ENCODE peak calls at places on chromosomes 12 and 14, in six cellular contexts. One of them, this sample, is unnamed.

GRCh38 chr12:94041833-94042232 is 106.5 kb upstream of the PLXNC1 start:
- DNase-seq in dorsolateral prefrontal cortex: no peak
- DNase-seq in NCI-H524 treated with DMSO at 0.1 percent for 48 hours: no peak
- DNase-seq in GM18507: no peak
- DNase-seq in activated CD4-positive, alpha-beta memory T cell treated with anti-CD3 and anti-CD28 coated beads, Interleukin-2, amount 10 ng/mL, durations not matched to agents 7 days and 5 days: no peak
- DNase-seq in ovary: no peak
- DNase-seq in this sample: no peak

GRCh38 chr14:84750284-84750683 is 779.7 kb upstream of the FLRT2 start:
- DNase-seq in dorsolateral prefrontal cortex: no peak
- DNase-seq in NCI-H524 treated with DMSO at 0.1 percent for 48 hours: no peak
- DNase-seq in GM18507: no peak
- DNase-seq in activated CD4-positive, alpha-beta memory T cell treated with anti-CD3 and anti-CD28 coated beads, Interleukin-2, amount 10 ng/mL, durations not matched to agents 7 days and 5 days: no peak
- DNase-seq in ovary: no peak
- DNase-seq in this sample: no peak

GRCh38 chr14:81315344-81315743 is 84.8 kb downstream of the STON2 start:
- DNase-seq in dorsolateral prefrontal cortex: no peak
- DNase-seq in NCI-H524 treated with DMSO at 0.1 percent for 48 hours: no peak
- DNase-seq in GM18507: no peak
- DNase-seq in activated CD4-positive, alpha-beta memory T cell treated with anti-CD3 and anti-CD28 coated beads, Interleukin-2, amount 10 ng/mL, durations not matched to agents 7 days and 5 days: no peak
- DNase-seq in ovary: no peak
- DNase-seq in this sample: no peak

GRCh38 chr14:84750763-84751554 is 779.0 kb upstream of the FLRT2 start:
- DNase-seq in dorsolateral prefrontal cortex: no peak
- DNase-seq in NCI-H524 treated with DMSO at 0.1 percent for 48 hours: no peak
- DNase-seq in GM18507: no peak
- DNase-seq in activated CD4-positive, alpha-beta memory T cell treated with anti-CD3 and anti-CD28 coated beads, Interleukin-2, amount 10 ng/mL, durations not matched to agents 7 days and 5 days: no peak
- DNase-seq in ovary: no peak
- DNase-seq in this sample: no peak

GRCh38 chr12:83335748-83336147 is 649.0 kb downstream of the TMTC2 start:
- DNase-seq in dorsolateral prefrontal cortex: no peak
- DNase-seq in NCI-H524 treated with DMSO at 0.1 percent for 48 hours: no peak
- DNase-seq in GM18507: no peak
- DNase-seq in activated CD4-positive, alpha-beta memory T cell treated with anti-CD3 and anti-CD28 coated beads, Interleukin-2, amount 10 ng/mL, durations not matched to agents 7 days and 5 days: no peak
- DNase-seq in ovary: no peak
- DNase-seq in this sample: no peak

GRCh38 chr12:97404549-97404948 is 58.1 kb upstream of the RMST start:
- DNase-seq in dorsolateral prefrontal cortex: no peak
- DNase-seq in NCI-H524 treated with DMSO at 0.1 percent for 48 hours: no peak
- DNase-seq in GM18507: peak; percentile 4
- DNase-seq in activated CD4-positive, alpha-beta memory T cell treated with anti-CD3 and anti-CD28 coated beads, Interleukin-2, amount 10 ng/mL, durations not matched to agents 7 days and 5 days: peak; percentile 17
- DNase-seq in ovary: no peak
- DNase-seq in this sample: peak; percentile 39

GRCh38 chr12:118044075-118044474 is 16.9 kb downstream of the WSB2 start:
- DNase-seq in dorsolateral prefrontal cortex: no peak
- DNase-seq in NCI-H524 treated with DMSO at 0.1 percent for 48 hours: no peak
- DNase-seq in GM18507: no peak
- DNase-seq in activated CD4-positive, alpha-beta memory T cell treated with anti-CD3 and anti-CD28 coated beads, Interleukin-2, amount 10 ng/mL, durations not matched to agents 7 days and 5 days: no peak
- DNase-seq in ovary: no peak
- DNase-seq in this sample: no peak

GRCh38 chr14:52332269-52332668 is 18.2 kb downstream of the PTGER2 start:
- DNase-seq in dorsolateral prefrontal cortex: no peak
- DNase-seq in NCI-H524 treated with DMSO at 0.1 percent for 48 hours: no peak
- DNase-seq in GM18507: no peak
- DNase-seq in activated CD4-positive, alpha-beta memory T cell treated with anti-CD3 and anti-CD28 coated beads, Interleukin-2, amount 10 ng/mL, durations not matched to agents 7 days and 5 days: no peak
- DNase-seq in ovary: no peak
- DNase-seq in this sample: no peak

GRCh38 chr12:65420941-65421340 is 142.5 kb downstream of the MSRB3 start:
- DNase-seq in dorsolateral prefrontal cortex: no peak
- DNase-seq in NCI-H524 treated with DMSO at 0.1 percent for 48 hours: no peak
- DNase-seq in GM18507: no peak
- DNase-seq in activated CD4-positive, alpha-beta memory T cell treated with anti-CD3 and anti-CD28 coated beads, Interleukin-2, amount 10 ng/mL, durations not matched to agents 7 days and 5 days: no peak
- DNase-seq in ovary: no peak
- DNase-seq in this sample: no peak

GRCh38 chr14:64118892-64119291 is 175.3 kb downstream of the ESR2 start:
- DNase-seq in dorsolateral prefrontal cortex: no peak
- DNase-seq in NCI-H524 treated with DMSO at 0.1 percent for 48 hours: no peak
- DNase-seq in GM18507: no peak
- DNase-seq in activated CD4-positive, alpha-beta memory T cell treated with anti-CD3 and anti-CD28 coated beads, Interleukin-2, amount 10 ng/mL, durations not matched to agents 7 days and 5 days: no peak
- DNase-seq in ovary: no peak
- DNase-seq in this sample: no peak

GRCh38 chr12:40229690-40230651 is 5.2 kb downstream of the LRRK2 start:
- DNase-seq in dorsolateral prefrontal cortex: no peak
- DNase-seq in NCI-H524 treated with DMSO at 0.1 percent for 48 hours: no peak
- DNase-seq in GM18507: no peak
- DNase-seq in activated CD4-positive, alpha-beta memory T cell treated with anti-CD3 and anti-CD28 coated beads, Interleukin-2, amount 10 ng/mL, durations not matched to agents 7 days and 5 days: no peak
- DNase-seq in ovary: no peak
- DNase-seq in this sample: no peak

GRCh38 chr12:79687711-79688270 is 3.0 kb downstream of the PAWR start:
- DNase-seq in dorsolateral prefrontal cortex: no peak
- DNase-seq in NCI-H524 treated with DMSO at 0.1 percent for 48 hours: no peak
- DNase-seq in GM18507: no peak
- DNase-seq in activated CD4-positive, alpha-beta memory T cell treated with anti-CD3 and anti-CD28 coated beads, Interleukin-2, amount 10 ng/mL, durations not matched to agents 7 days and 5 days: no peak
- DNase-seq in ovary: no peak
- DNase-seq in this sample: no peak

GRCh38 chr14:96754845-96755184 is 42.4 kb upstream of the VRK1 start:
- DNase-seq in dorsolateral prefrontal cortex: no peak
- DNase-seq in NCI-H524 treated with DMSO at 0.1 percent for 48 hours: peak; percentile 100
- DNase-seq in GM18507: no peak
- DNase-seq in activated CD4-positive, alpha-beta memory T cell treated with anti-CD3 and anti-CD28 coated beads, Interleukin-2, amount 10 ng/mL, durations not matched to agents 7 days and 5 days: no peak
- DNase-seq in ovary: no peak
- DNase-seq in this sample: no peak

GRCh38 chr12:103327676-103328075 is 168.1 kb downstream of the C12orf42 start:
- DNase-seq in dorsolateral prefrontal cortex: no peak
- DNase-seq in NCI-H524 treated with DMSO at 0.1 percent for 48 hours: no peak
- DNase-seq in GM18507: no peak
- DNase-seq in activated CD4-positive, alpha-beta memory T cell treated with anti-CD3 and anti-CD28 coated beads, Interleukin-2, amount 10 ng/mL, durations not matched to agents 7 days and 5 days: no peak
- DNase-seq in ovary: no peak
- DNase-seq in this sample: no peak

GRCh38 chr12:57549203-57549908 is 488 bp upstream of the KIF5A start:
- DNase-seq in dorsolateral prefrontal cortex: no peak
- DNase-seq in NCI-H524 treated with DMSO at 0.1 percent for 48 hours: no peak
- DNase-seq in GM18507: no peak
- DNase-seq in activated CD4-positive, alpha-beta memory T cell treated with anti-CD3 and anti-CD28 coated beads, Interleukin-2, amount 10 ng/mL, durations not matched to agents 7 days and 5 days: no peak
- DNase-seq in ovary: no peak
- DNase-seq in this sample: no peak

GRCh38 chr12:106999444-106999843 is 12.5 kb upstream of the MTERF2 start:
- DNase-seq in dorsolateral prefrontal cortex: no peak
- DNase-seq in NCI-H524 treated with DMSO at 0.1 percent for 48 hours: no peak
- DNase-seq in GM18507: no peak
- DNase-seq in activated CD4-positive, alpha-beta memory T cell treated with anti-CD3 and anti-CD28 coated beads, Interleukin-2, amount 10 ng/mL, durations not matched to agents 7 days and 5 days: no peak
- DNase-seq in ovary: no peak
- DNase-seq in this sample: no peak

GRCh38 chr14:105738638-105739037 is 212.3 kb downstream of the TMEM121 start:
- DNase-seq in dorsolateral prefrontal cortex: no peak
- DNase-seq in NCI-H524 treated with DMSO at 0.1 percent for 48 hours: no peak
- DNase-seq in GM18507: no peak
- DNase-seq in activated CD4-positive, alpha-beta memory T cell treated with anti-CD3 and anti-CD28 coated beads, Interleukin-2, amount 10 ng/mL, durations not matched to agents 7 days and 5 days: no peak
- DNase-seq in ovary: no peak
- DNase-seq in this sample: no peak

GRCh38 chr12:117507547-117507946 is 146.1 kb upstream of the NOS1 start:
- DNase-seq in dorsolateral prefrontal cortex: no peak
- DNase-seq in NCI-H524 treated with DMSO at 0.1 percent for 48 hours: peak; percentile 61
- DNase-seq in GM18507: no peak
- DNase-seq in activated CD4-positive, alpha-beta memory T cell treated with anti-CD3 and anti-CD28 coated beads, Interleukin-2, amount 10 ng/mL, durations not matched to agents 7 days and 5 days: no peak
- DNase-seq in ovary: no peak
- DNase-seq in this sample: no peak

GRCh38 chr14:50929506-50929905 is 14.8 kb downstream of the PYGL start:
- DNase-seq in dorsolateral prefrontal cortex: no peak
- DNase-seq in NCI-H524 treated with DMSO at 0.1 percent for 48 hours: no peak
- DNase-seq in GM18507: no peak
- DNase-seq in activated CD4-positive, alpha-beta memory T cell treated with anti-CD3 and anti-CD28 coated beads, Interleukin-2, amount 10 ng/mL, durations not matched to agents 7 days and 5 days: no peak
- DNase-seq in ovary: no peak
- DNase-seq in this sample: no peak

GRCh38 chr12:102356690-102357089 is 123.7 kb downstream of the IGF1 start:
- DNase-seq in dorsolateral prefrontal cortex: no peak
- DNase-seq in NCI-H524 treated with DMSO at 0.1 percent for 48 hours: no peak
- DNase-seq in GM18507: no peak
- DNase-seq in activated CD4-positive, alpha-beta memory T cell treated with anti-CD3 and anti-CD28 coated beads, Interleukin-2, amount 10 ng/mL, durations not matched to agents 7 days and 5 days: no peak
- DNase-seq in ovary: no peak
- DNase-seq in this sample: no peak

GRCh38 chr12:10740182-10740581 is 17.1 kb upstream of the YBX3 start:
- DNase-seq in dorsolateral prefrontal cortex: no peak
- DNase-seq in NCI-H524 treated with DMSO at 0.1 percent for 48 hours: no peak
- DNase-seq in GM18507: no peak
- DNase-seq in activated CD4-positive, alpha-beta memory T cell treated with anti-CD3 and anti-CD28 coated beads, Interleukin-2, amount 10 ng/mL, durations not matched to agents 7 days and 5 days: no peak
- DNase-seq in ovary: no peak
- DNase-seq in this sample: no peak

GRCh38 chr14:65732112-65732511 is 319.6 kb downstream of the FUT8 start:
- DNase-seq in dorsolateral prefrontal cortex: no peak
- DNase-seq in NCI-H524 treated with DMSO at 0.1 percent for 48 hours: no peak
- DNase-seq in GM18507: peak; percentile 18
- DNase-seq in activated CD4-positive, alpha-beta memory T cell treated with anti-CD3 and anti-CD28 coated beads, Interleukin-2, amount 10 ng/mL, durations not matched to agents 7 days and 5 days: no peak
- DNase-seq in ovary: no peak
- DNase-seq in this sample: peak; percentile 19

GRCh38 chr12:32486158-32486557 is 86.8 kb downstream of the FGD4 start:
- DNase-seq in dorsolateral prefrontal cortex: no peak
- DNase-seq in NCI-H524 treated with DMSO at 0.1 percent for 48 hours: no peak
- DNase-seq in GM18507: no peak
- DNase-seq in activated CD4-positive, alpha-beta memory T cell treated with anti-CD3 and anti-CD28 coated beads, Interleukin-2, amount 10 ng/mL, durations not matched to agents 7 days and 5 days: no peak
- DNase-seq in ovary: no peak
- DNase-seq in this sample: no peak

GRCh38 chr12:12715459-12716150 is 1.6 kb upstream of the CDKN1B start:
- DNase-seq in dorsolateral prefrontal cortex: no peak
- DNase-seq in NCI-H524 treated with DMSO at 0.1 percent for 48 hours: no peak
- DNase-seq in GM18507: no peak
- DNase-seq in activated CD4-positive, alpha-beta memory T cell treated with anti-CD3 and anti-CD28 coated beads, Interleukin-2, amount 10 ng/mL, durations not matched to agents 7 days and 5 days: peak; percentile 62
- DNase-seq in ovary: no peak
- DNase-seq in this sample: peak; percentile 41

GRCh38 chr12:82694970-82695369 is 8.3 kb downstream of the TMTC2 start:
- DNase-seq in dorsolateral prefrontal cortex: no peak
- DNase-seq in NCI-H524 treated with DMSO at 0.1 percent for 48 hours: no peak
- DNase-seq in GM18507: no peak
- DNase-seq in activated CD4-positive, alpha-beta memory T cell treated with anti-CD3 and anti-CD28 coated beads, Interleukin-2, amount 10 ng/mL, durations not matched to agents 7 days and 5 days: no peak
- DNase-seq in ovary: no peak
- DNase-seq in this sample: no peak

This sample was measured in B cell.